ENCODE peak calls at places on chromosomes 12 and 14, in nine cellular contexts. Y is activated T-cell treated with anti-CD3 and anti-CD28 coated beads for 1 hour, D is WTC11, V is gastrocnemius medialis, G is epithelial cell of esophagus, R is globus pallidus, H is ovary, I is tibial nerve, N is neuronal stem cell. P is an unnamed sample.
A peak's percentile ranks its signal among the peaks of the same experiment; 100 is the strongest.

GRCh38 chr14:96029089-96029650 is 10.0 kb upstream of the C14orf132 start:
- DNase-seq in Y (no peak), D (no peak), V (no peak), G (no peak), R (no peak), H (no peak), I (no peak), N (no peak), P (no peak)

GRCh38 chr14:64788706-64789105 is 84.5 kb downstream of the PLEKHG3 start:
- DNase-seq in Y (no peak), D (no peak), V (peak; percentile 62), G (peak; percentile 90), R (no peak), H (no peak), I (no peak), N (no peak), P (no peak)

GRCh38 chr14:67738740-67739504 is 37.2 kb downstream of the RDH12 start:
- DNase-seq in Y (no peak), D (no peak), V (peak; percentile 79), G (peak; percentile 89), R (no peak), H (no peak), I (peak; percentile 44), N (no peak), P (no peak)

GRCh38 chr14:34302654-34303053 is 159.4 kb downstream of the SPTSSA start:
- DNase-seq in Y (no peak), D (no peak), V (no peak), G (no peak), R (peak; percentile 39), H (no peak), I (no peak), N (no peak), P (no peak)

GRCh38 chr12:71900091-71900490 is 38.6 kb upstream of the TPH2 start:
- DNase-seq in Y (no peak), D (no peak), V (no peak), G (peak; percentile 46), R (no peak), H (no peak), I (no peak), N (no peak), P (no peak)

GRCh38 chr14:55125403-55125802 is 3.6 kb upstream of the LGALS3 start:
- DNase-seq in Y (no peak), D (no peak), V (no peak), G (no peak), R (no peak), H (no peak), I (no peak), N (no peak), P (no peak)

GRCh38 chr12:95385246-95385645 is 88.7 kb upstream of the METAP2 start:
- DNase-seq in Y (no peak), D (no peak), V (peak; percentile 64), G (peak; percentile 8), R (no peak), H (peak; percentile 47), I (no peak), N (no peak), P (no peak)

GRCh38 chr12:241266-241665 is 21.4 kb downstream of the SLC6A13 start:
- DNase-seq in Y (no peak), D (no peak), V (no peak), G (no peak), R (no peak), H (no peak), I (no peak), N (no peak), P (no peak)

GRCh38 chr14:100134591-100134990 is 24.9 kb downstream of the DEGS2 start:
- DNase-seq in Y (no peak), D (no peak), V (no peak), G (no peak), R (no peak), H (no peak), I (no peak), N (no peak), P (no peak)

GRCh38 chr14:33525626-33526025 is 425.2 kb downstream of the EGLN3 start:
- DNase-seq in Y (no peak), D (no peak), V (no peak), G (peak; percentile 32), R (no peak), H (no peak), I (no peak), N (no peak), P (no peak)

GRCh38 chr14:75249958-75250336 is 28.7 kb upstream of the FOS start:
- DNase-seq in Y (no peak), D (no peak), V (no peak), G (no peak), R (no peak), H (no peak), I (no peak), N (no peak), P (no peak)

GRCh38 chr14:31207287-31207745 is 277 bp downstream of the HECTD1 start:
- DNase-seq in Y (no peak), D (no peak), V (no peak), G (peak; percentile 83), R (no peak), H (no peak), I (peak; percentile 80), N (no peak), P (no peak)

GRCh38 chr12:47144769-47145168 is 65.0 kb upstream of the AMIGO2 start:
- DNase-seq in Y (no peak), D (no peak), V (no peak), G (no peak), R (no peak), H (no peak), I (no peak), N (no peak), P (no peak)

GRCh38 chr12:60872850-60873713 is 1277.3 kb downstream of the SLC16A7 start:
- DNase-seq in Y (no peak), D (no peak), V (no peak), G (no peak), R (no peak), H (no peak), I (no peak), N (no peak), P (no peak)

GRCh38 chr12:92134638-92135274 is 10.9 kb downstream of the BTG1 start:
- DNase-seq in Y (no peak), D (no peak), V (no peak), G (peak; percentile 82), R (no peak), H (no peak), I (no peak), N (no peak), P (no peak)

GRCh38 chr12:54680374-54680773 is 32.2 kb upstream of the DCD start:
- DNase-seq in Y (no peak), D (peak; percentile 85), V (no peak), G (peak; percentile 49), R (no peak), H (no peak), I (no peak), N (no peak), P (peak; percentile 42)

GRCh38 chr12:19205120-19205519 is 75.6 kb downstream of the PLEKHA5 start:
- DNase-seq in Y (no peak), D (no peak), V (no peak), G (no peak), R (no peak), H (no peak), I (no peak), N (peak; percentile 38), P (no peak)

GRCh38 chr12:25997401-25997973 is 39.0 kb downstream of the RASSF8 start:
- DNase-seq in Y (no peak), D (no peak), V (no peak), G (peak; percentile 57), R (no peak), H (no peak), I (no peak), N (peak; percentile 63), P (no peak)

GRCh38 chr14:29521526-29522137 is 406.0 kb downstream of the PRKD1 start:
- DNase-seq in Y (no peak), D (peak; percentile 51), V (no peak), G (peak; percentile 37), R (no peak), H (no peak), I (no peak), N (peak; percentile 38), P (peak; percentile 58)

GRCh38 chr14:104968541-104969401 is 9.4 kb downstream of the AHNAK2 start:
- DNase-seq in Y (no peak), D (no peak), V (no peak), G (peak; percentile 93), R (no peak), H (no peak), I (no peak), N (no peak), P (peak; percentile 10)

GRCh38 chr12:117501470-117501869 is 140.0 kb upstream of the NOS1 start:
- DNase-seq in Y (no peak), D (no peak), V (peak; percentile 47), G (no peak), R (no peak), H (no peak), I (no peak), N (no peak), P (peak; percentile 34)

GRCh38 chr14:29822430-29822709 is 105.3 kb downstream of the PRKD1 start:
- DNase-seq in Y (no peak), D (no peak), V (no peak), G (no peak), R (no peak), H (no peak), I (no peak), N (no peak), P (no peak)

GRCh38 chr14:21965042-21965441 is 291.4 kb upstream of the OR4E1 start:
- DNase-seq in Y (peak; percentile 15), D (no peak), V (no peak), G (no peak), R (no peak), H (no peak), I (no peak), N (no peak), P (no peak)

P was measured in WERI-Rb-1.